ENCODE peak calls at places on chromosome 4, in seven cellular contexts. L is psoas muscle, R is Caco-2, Y is ovary, C is left lung, X is cardiac fibroblast, G is omental fat pad. S is an unnamed sample.

GRCh38 chr4:100288811-100289529 is 98.7 kb upstream of the DDIT4L start:
- DNase-seq in L (no peak), R (no peak), Y (no peak), C (no peak), X (no peak), G (no peak), S (no peak)

GRCh38 chr4:123591875-123592274 is 195.3 kb downstream of the SPRY1 start:
- DNase-seq in L (no peak), R (no peak), Y (no peak), C (no peak), X (no peak), G (no peak), S (no peak)

GRCh38 chr4:80183196-80184052 is 13.9 kb upstream of the PRDM8 start:
- DNase-seq in L (peak), R (no peak), Y (peak), C (no peak), X (no peak), G (no peak), S (no peak)

GRCh38 chr4:81845761-81846160 is 374.1 kb upstream of the RASGEF1B start:
- DNase-seq in L (no peak), R (peak), Y (no peak), C (no peak), X (peak), G (no peak), S (no peak)

GRCh38 chr4:185874516-185875230 is 62.7 kb upstream of the SORBS2 start:
- DNase-seq in L (no peak), R (no peak), Y (no peak), C (no peak), X (peak), G (no peak), S (no peak)

GRCh38 chr4:187726485-187726884 is 269.1 kb upstream of the ZFP42 start:
- DNase-seq in L (no peak), R (no peak), Y (no peak), C (no peak), X (no peak), G (no peak), S (no peak)

GRCh38 chr4:152609460-152609859 is 70.3 kb downstream of the TMEM154 start:
- DNase-seq in L (no peak), R (no peak), Y (no peak), C (no peak), X (no peak), G (no peak), S (no peak)

GRCh38 chr4:146488495-146489174 is 33.1 kb downstream of the SLC10A7 start:
- DNase-seq in L (no peak), R (no peak), Y (no peak), C (no peak), X (peak), G (no peak), S (no peak)

GRCh38 chr4:183721207-183722081 is 62.4 kb downstream of the TRAPPC11 start:
- DNase-seq in L (peak), R (peak), Y (peak), C (peak), X (peak), G (no peak), S (peak)

GRCh38 chr4:37132351-37132989 is 112.1 kb upstream of the NWD2 start:
- DNase-seq in L (no peak), R (no peak), Y (no peak), C (no peak), X (no peak), G (no peak), S (no peak)

GRCh38 chr4:57078685-57079521 is 31.3 kb downstream of the IGFBP7 start:
- DNase-seq in L (no peak), R (peak), Y (no peak), C (no peak), X (no peak), G (no peak), S (peak)

GRCh38 chr4:21102667-21103066 is 402.4 kb downstream of the PACRGL start:
- DNase-seq in L (no peak), R (no peak), Y (no peak), C (no peak), X (no peak), G (no peak), S (no peak)

GRCh38 chr4:173807347-173807746 is 277.3 kb upstream of the HAND2 start:
- DNase-seq in L (peak), R (no peak), Y (peak), C (no peak), X (peak), G (no peak), S (no peak)

GRCh38 chr4:26074672-26075071 is 160.7 kb downstream of the SMIM20 start:
- DNase-seq in L (no peak), R (no peak), Y (no peak), C (peak), X (no peak), G (no peak), S (no peak)

GRCh38 chr4:173835863-173836262 is 305.8 kb upstream of the HAND2 start:
- DNase-seq in L (no peak), R (no peak), Y (no peak), C (peak), X (peak), G (no peak), S (no peak)

GRCh38 chr4:4889781-4890180 is 30.3 kb downstream of the MSX1 start:
- DNase-seq in L (no peak), R (no peak), Y (no peak), C (no peak), X (no peak), G (no peak), S (no peak)

GRCh38 chr4:185312699-185313098 is 83.0 kb downstream of the LRP2BP start:
- DNase-seq in L (no peak), R (no peak), Y (no peak), C (no peak), X (no peak), G (no peak), S (no peak)

GRCh38 chr4:184684491-184685189 is 35.1 kb downstream of the PRIMPOL start:
- DNase-seq in L (no peak), R (no peak), Y (no peak), C (no peak), X (peak), G (no peak), S (no peak)

GRCh38 chr4:122218762-122219161 is 66.6 kb downstream of the BLTP1 start:
- DNase-seq in L (no peak), R (no peak), Y (no peak), C (no peak), X (peak), G (no peak), S (no peak)

GRCh38 chr4:184355111-184355604 is 119.2 kb downstream of the IRF2 start:
- DNase-seq in L (no peak), R (no peak), Y (no peak), C (no peak), X (peak), G (peak), S (no peak)

GRCh38 chr4:109959195-109959594 is 46.5 kb downstream of the EGF start:
- DNase-seq in L (no peak), R (no peak), Y (no peak), C (no peak), X (no peak), G (no peak), S (no peak)

GRCh38 chr4:119627267-119628190 is 1.1 kb downstream of the PDE5A start:
- DNase-seq in L (peak), R (peak), Y (peak), C (peak), X (peak), G (no peak), S (peak)

GRCh38 chr4:8015512-8015911 is 75.9 kb upstream of the AFAP1 start:
- DNase-seq in L (no peak), R (no peak), Y (no peak), C (no peak), X (peak), G (no peak), S (no peak)

GRCh38 chr4:6680372-6681034 is 13.2 kb upstream of the S100P start:
- DNase-seq in L (no peak), R (no peak), Y (no peak), C (no peak), X (no peak), G (no peak), S (no peak)

GRCh38 chr4:7936963-7937362 is 2.7 kb downstream of the AFAP1 start:
- DNase-seq in L (no peak), R (no peak), Y (no peak), C (no peak), X (no peak), G (no peak), S (no peak)

GRCh38 chr4:6561706-6562371 is 13.2 kb upstream of the MAN2B2 start:
- DNase-seq in L (no peak), R (no peak), Y (no peak), C (no peak), X (no peak), G (no peak), S (no peak)

GRCh38 chr4:162061214-162061613 is 102.6 kb downstream of the FSTL5 start:
- DNase-seq in L (no peak), R (no peak), Y (no peak), C (no peak), X (no peak), G (no peak), S (no peak)

GRCh38 chr4:7124643-7125442 is 57.0 kb upstream of the GRPEL1 start:
- DNase-seq in L (peak), R (no peak), Y (peak), C (peak), X (peak), G (peak), S (peak)

GRCh38 chr4:11568511-11568910 is 139.8 kb upstream of the HS3ST1 start:
- DNase-seq in L (no peak), R (no peak), Y (no peak), C (no peak), X (no peak), G (no peak), S (no peak)

GRCh38 chr4:37453361-37454262 is 209.1 kb downstream of the NWD2 start:
- DNase-seq in L (peak), R (peak), Y (peak), C (peak), X (peak), G (peak), S (peak)

GRCh38 chr4:6093671-6094070 is 75.4 kb upstream of the C4orf50 start:
- DNase-seq in L (no peak), R (no peak), Y (no peak), C (no peak), X (no peak), G (no peak), S (no peak)

GRCh38 chr4:16827045-16827444 is 71.4 kb downstream of the LDB2 start:
- DNase-seq in L (no peak), R (no peak), Y (no peak), C (no peak), X (no peak), G (no peak), S (no peak)

GRCh38 chr4:7397206-7398103 is 37.3 kb downstream of the PSAPL1 start:
- DNase-seq in L (no peak), R (no peak), Y (no peak), C (peak), X (no peak), G (no peak), S (no peak)

GRCh38 chr4:176300565-176300964 is 19.2 kb upstream of the SPCS3 start:
- DNase-seq in L (no peak), R (no peak), Y (no peak), C (no peak), X (no peak), G (no peak), S (no peak)

GRCh38 chr4:173698557-173699262 is 168.7 kb upstream of the HAND2 start:
- DNase-seq in L (no peak), R (no peak), Y (no peak), C (no peak), X (no peak), G (no peak), S (no peak)

GRCh38 chr4:41718907-41719306 is 29.6 kb downstream of the PHOX2B start:
- DNase-seq in L (no peak), R (no peak), Y (no peak), C (no peak), X (no peak), G (no peak), S (no peak)

DNA sequence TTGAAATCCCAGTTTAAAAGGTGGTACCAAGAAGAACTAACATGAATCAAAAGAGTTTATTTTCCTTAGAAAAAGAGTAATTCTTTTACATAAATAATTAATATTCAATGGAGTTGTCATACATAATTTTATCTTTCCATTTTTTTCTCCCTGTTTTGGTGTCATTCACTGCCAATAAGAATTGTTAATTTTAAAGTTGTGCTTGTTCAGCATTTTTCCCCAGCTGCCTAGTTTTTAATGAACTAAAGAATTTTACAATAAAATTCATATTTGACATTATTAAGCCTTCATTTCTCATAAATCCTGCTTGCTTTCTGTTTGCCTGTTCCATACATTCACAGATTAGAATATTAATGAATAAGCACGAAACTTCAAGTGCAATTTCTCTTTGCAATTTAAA is 393.6 kb downstream of the GRXCR1 start:
- DNase-seq in L (no peak), R (no peak), Y (no peak), C (no peak), X (no peak), G (no peak), S (no peak)
- TF ChIP-seq CTCF in L (no peak), R (no peak), Y (no peak), C (no peak), X (no peak), G (no peak), S (no peak)

GRCh38 chr4:84493092-84493850 is 5.8 kb downstream of the NKX6-1 start:
- DNase-seq in L (no peak), R (peak), Y (no peak), C (no peak), X (peak), G (no peak), S (peak)
- TF ChIP-seq CTCF in L (no peak), R (no peak), Y (no peak), C (no peak), X (no peak), G (no peak), S (no peak)

DNA sequence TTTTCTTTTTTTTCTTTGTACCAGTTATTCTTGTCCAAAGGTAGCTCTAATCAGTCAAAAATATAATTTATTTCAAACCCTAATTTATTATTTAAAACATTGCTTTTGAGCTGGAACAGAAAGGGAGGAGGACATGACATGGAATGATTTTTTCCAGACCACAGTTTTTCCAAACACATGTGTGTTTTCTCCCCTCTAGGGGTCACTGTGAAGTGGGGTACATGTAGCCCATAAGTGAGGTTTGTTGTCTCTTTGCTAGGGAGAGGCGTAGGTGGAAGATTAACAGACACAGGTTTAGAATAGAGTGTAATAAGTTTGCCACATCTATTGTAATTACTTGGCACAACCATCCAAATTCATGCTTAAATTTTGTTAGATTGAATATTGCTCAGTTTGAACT is 83.0 kb downstream of the TNIP2 start:
- DNase-seq in L (no peak), R (no peak), Y (no peak), C (no peak), X (peak), G (no peak), S (no peak)
- TF ChIP-seq CTCF in L (no peak), R (peak), Y (no peak), C (no peak), X (peak), G (no peak), S (peak)

GRCh38 chr4:38684951-38685350 is 21.0 kb downstream of the KLF3 start:
- DNase-seq in L (no peak), R (no peak), Y (no peak), C (no peak), X (no peak), G (no peak), S (no peak)

GRCh38 chr4:38687571-38688011 is 23.6 kb downstream of the KLF3 start:
- DNase-seq in L (no peak), R (no peak), Y (no peak), C (no peak), X (no peak), G (no peak), S (no peak)

GRCh38 chr4:38688676-38689355 is 24.8 kb downstream of the KLF3 start:
- DNase-seq in L (no peak), R (no peak), Y (no peak), C (no peak), X (peak), G (no peak), S (no peak)

GRCh38 chr4:38684271-38684670 is 20.3 kb downstream of the KLF3 start:
- DNase-seq in L (no peak), R (no peak), Y (no peak), C (no peak), X (no peak), G (no peak), S (no peak)

GRCh38 chr4:38686682-38687081 is 22.7 kb downstream of the KLF3 start:
- DNase-seq in L (no peak), R (no peak), Y (no peak), C (no peak), X (no peak), G (no peak), S (no peak)
- TF ChIP-seq CTCF in L (no peak), R (no peak), Y (no peak), C (no peak), X (no peak), G (no peak), S (no peak)

GRCh38 chr4:55237839-55238238 is 108.2 kb upstream of the SRD5A3 start:
- DNase-seq in L (no peak), R (no peak), Y (no peak), C (no peak), X (no peak), G (no peak), S (no peak)
- TF ChIP-seq CTCF in L (no peak), R (no peak), Y (no peak), C (no peak), X (no peak), G (no peak), S (no peak)

DNA sequence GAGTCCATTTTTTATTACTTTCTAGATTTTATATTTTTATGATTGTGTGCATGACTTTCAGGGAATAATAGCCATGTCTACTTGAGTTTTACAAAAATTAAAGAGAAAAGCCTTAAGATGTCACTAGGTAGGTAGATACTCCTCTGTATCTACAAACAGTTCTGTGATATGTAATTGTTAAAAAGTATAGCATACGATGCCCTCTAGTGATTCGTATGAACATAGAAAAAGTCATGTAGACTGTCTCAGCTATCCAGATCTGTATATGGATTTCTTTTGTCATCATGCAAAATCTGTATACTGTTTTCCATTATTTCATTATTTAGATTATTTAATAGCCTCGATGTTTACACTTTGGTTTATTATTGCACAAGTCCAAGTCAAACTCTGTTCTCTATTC is 856.6 kb downstream of the CENPC start:
- DNase-seq in L (no peak), R (no peak), Y (no peak), C (no peak), X (peak), G (no peak), S (no peak)
- TF ChIP-seq CTCF in L (no peak), R (no peak), Y (no peak), C (no peak), X (peak), G (no peak), S (no peak)

GRCh38 chr4:103756736-103757135 is 37.0 kb upstream of the TACR3 start:
- DNase-seq in L (no peak), R (no peak), Y (no peak), C (no peak), X (no peak), G (no peak), S (no peak)

GRCh38 chr4:103753868-103754653 is 34.3 kb upstream of the TACR3 start:
- DNase-seq in L (no peak), R (no peak), Y (no peak), C (no peak), X (no peak), G (no peak), S (no peak)

GRCh38 chr4:103757631-103758030 is 37.8 kb upstream of the TACR3 start:
- DNase-seq in L (no peak), R (no peak), Y (no peak), C (no peak), X (no peak), G (no peak), S (no peak)

DNA sequence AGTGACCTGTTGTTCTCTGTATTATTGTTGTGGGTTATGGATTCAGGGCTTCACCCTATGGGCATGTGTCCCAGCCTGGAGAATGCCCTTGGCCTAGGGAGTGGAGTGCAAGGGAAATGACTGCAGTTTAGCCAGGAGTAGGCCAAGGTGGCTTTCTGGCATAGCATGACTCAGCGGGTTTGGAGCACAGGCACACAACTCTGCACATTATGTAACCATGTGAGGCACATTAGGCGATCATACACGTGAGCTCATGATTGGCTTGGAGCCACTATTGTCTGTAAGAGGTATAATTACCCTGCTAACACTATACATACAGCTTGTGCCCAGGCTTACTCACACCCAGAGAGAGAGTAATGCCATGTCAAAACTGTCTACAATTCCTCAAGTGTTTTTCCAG is 35.1 kb upstream of the TACR3 start:
- DNase-seq in L (no peak), R (no peak), Y (no peak), C (no peak), X (no peak), G (no peak), S (no peak)
- TF ChIP-seq CTCF in L (no peak), R (no peak), Y (no peak), C (no peak), X (no peak), G (no peak), S (no peak)

GRCh38 chr4:13535118-13535517 is 9.2 kb downstream of the NKX3-2 start:
- DNase-seq in L (no peak), R (no peak), Y (no peak), C (no peak), X (no peak), G (no peak), S (no peak)
- TF ChIP-seq CTCF in L (no peak), R (no peak), Y (no peak), C (no peak), X (no peak), G (no peak), S (no peak)

DNA sequence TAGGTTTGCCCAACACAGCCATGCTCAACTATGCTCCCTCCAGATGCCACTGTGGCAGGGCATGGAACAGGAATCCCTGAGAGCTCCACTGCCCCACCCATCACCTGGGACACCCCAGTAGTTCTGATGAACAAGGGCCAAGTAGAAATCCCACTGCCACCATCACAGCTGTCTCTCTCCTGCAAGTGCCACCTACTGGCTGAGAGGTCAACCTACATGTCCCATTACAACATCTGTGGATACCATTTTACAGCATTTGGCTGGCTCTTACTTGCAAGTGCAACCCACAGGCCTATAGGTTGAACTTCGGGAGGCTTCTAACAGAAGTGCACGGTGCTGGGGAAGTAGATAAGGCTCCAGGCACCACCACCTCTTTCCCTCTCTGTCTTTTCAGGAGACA is 142.5 kb downstream of the CXXC4 start:
- DNase-seq in L (no peak), R (no peak), Y (no peak), C (no peak), X (no peak), G (no peak), S (no peak)
- TF ChIP-seq CTCF in L (no peak), R (peak), Y (no peak), C (no peak), X (peak), G (no peak), S (no peak)

S was measured in nephron progenitor cell.